ENCODE peak calls at places on chromosomes 12 and 14, in six cellular contexts. E is esophagus squamous epithelium, I is lower leg skin, U is cardiac muscle cell, D is fibroblast of lung, O is hepatocyte. G is an unnamed sample.

GRCh38 chr14:39615352-39615751 is 183.1 kb upstream of the FBXO33 start:
- DNase-seq in U (no peak), O (no peak), E (no peak), D (no peak), I (no peak), G (no peak)

GRCh38 chr12:4280351-4281163 is 7.0 kb downstream of the CCND2 start:
- DNase-seq in U (peak; percentile 25), D (no peak), O (peak; percentile 47), I (no peak), E (no peak), G (no peak)

GRCh38 chr12:123898673-123899072 is 74.0 kb downstream of the CCDC92 start:
- DNase-seq in E (no peak), O (no peak), D (no peak), I (no peak), U (no peak), G (no peak)

GRCh38 chr12:70196732-70197361 is 46.4 kb upstream of the CNOT2 start:
- DNase-seq in I (no peak), D (no peak), E (no peak), U (peak; percentile 61), O (no peak), G (no peak)

GRCh38 chr12:100200450-100201181 is at the start of gene ACTR6:
- DNase-seq in E (peak; percentile 62), I (peak; percentile 98), O (peak; percentile 96), D (peak; percentile 95), U (peak; percentile 97), G (peak; percentile 91)

GRCh38 chr12:123264642-123265041 is 7.0 kb downstream of the CDK2AP1 start:
- DNase-seq in U (no peak), E (no peak), O (no peak), I (no peak), D (no peak), G (no peak)

GRCh38 chr14:99668307-99668997 is 15.6 kb upstream of the CYP46A1 start:
- DNase-seq in U (no peak), O (no peak), E (no peak), D (no peak), I (no peak), G (no peak)

GRCh38 chr12:19967486-19967885 is 400.9 kb upstream of the PDE3A start:
- DNase-seq in U (peak; percentile 95), I (no peak), D (peak; percentile 99), E (no peak), O (peak; percentile 75), G (no peak)

GRCh38 chr12:13973981-13974380 is 7.4 kb downstream of the GRIN2B start:
- DNase-seq in O (no peak), D (no peak), E (no peak), I (no peak), U (no peak), G (no peak)

GRCh38 chr14:50801706-50802105 is 29.3 kb downstream of the NIN start:
- DNase-seq in I (no peak), D (peak; percentile 75), E (no peak), O (no peak), U (no peak), G (no peak)

GRCh38 chr14:21498540-21499526 is 12.3 kb downstream of the METTL3 start:
- DNase-seq in D (peak; percentile 28), I (no peak), O (peak; percentile 76), U (peak; percentile 58), E (no peak), G (no peak)

GRCh38 chr14:97021571-97022171 is 224.5 kb downstream of the VRK1 start:
- DNase-seq in D (no peak), E (no peak), O (peak; percentile 19), I (no peak), U (no peak), G (no peak)

GRCh38 chr12:80268924-80269749 is 169.8 kb downstream of the OTOGL start:
- DNase-seq in D (peak; percentile 92), U (peak; percentile 52), I (no peak), O (no peak), E (no peak), G (no peak)

GRCh38 chr12:4148418-4149056 is 125.0 kb upstream of the CCND2 start:
- DNase-seq in O (no peak), U (no peak), D (no peak), E (peak; percentile 30), I (peak; percentile 91), G (peak; percentile 68)

GRCh38 chr14:61485670-61486069 is 164.3 kb downstream of the PRKCH start:
- DNase-seq in I (no peak), D (no peak), U (no peak), O (no peak), E (no peak), G (no peak)

GRCh38 chr14:51573607-51574006 is 78.1 kb upstream of the FRMD6 start:
- DNase-seq in D (no peak), E (no peak), I (no peak), O (no peak), U (no peak), G (no peak)

GRCh38 chr12:1277905-1278304 is 286.9 kb downstream of the ERC1 start:
- DNase-seq in U (no peak), I (no peak), D (no peak), O (no peak), E (no peak), G (no peak)

GRCh38 chr12:63863658-63864455 is 19.4 kb downstream of the SRGAP1 start:
- DNase-seq in E (no peak), D (no peak), U (peak; percentile 33), I (no peak), O (no peak), G (no peak)

GRCh38 chr14:88312262-88312661 is 10.8 kb downstream of the KCNK10 start:
- DNase-seq in D (no peak), U (no peak), E (no peak), O (no peak), I (no peak), G (no peak)

GRCh38 chr12:113923251-113923650 is 42.9 kb downstream of the RBM19 start:
- DNase-seq in O (no peak), U (no peak), D (no peak), E (no peak), I (no peak), G (no peak)

GRCh38 chr14:103007555-103007954 is 49.8 kb downstream of the CDC42BPB start:
- DNase-seq in I (no peak), E (no peak), U (no peak), D (no peak), O (no peak), G (no peak)

GRCh38 chr12:115203661-115204060 is 519.7 kb upstream of the TBX3 start:
- DNase-seq in I (no peak), E (no peak), O (no peak), D (peak; percentile 82), U (peak; percentile 52), G (no peak)

DNA sequence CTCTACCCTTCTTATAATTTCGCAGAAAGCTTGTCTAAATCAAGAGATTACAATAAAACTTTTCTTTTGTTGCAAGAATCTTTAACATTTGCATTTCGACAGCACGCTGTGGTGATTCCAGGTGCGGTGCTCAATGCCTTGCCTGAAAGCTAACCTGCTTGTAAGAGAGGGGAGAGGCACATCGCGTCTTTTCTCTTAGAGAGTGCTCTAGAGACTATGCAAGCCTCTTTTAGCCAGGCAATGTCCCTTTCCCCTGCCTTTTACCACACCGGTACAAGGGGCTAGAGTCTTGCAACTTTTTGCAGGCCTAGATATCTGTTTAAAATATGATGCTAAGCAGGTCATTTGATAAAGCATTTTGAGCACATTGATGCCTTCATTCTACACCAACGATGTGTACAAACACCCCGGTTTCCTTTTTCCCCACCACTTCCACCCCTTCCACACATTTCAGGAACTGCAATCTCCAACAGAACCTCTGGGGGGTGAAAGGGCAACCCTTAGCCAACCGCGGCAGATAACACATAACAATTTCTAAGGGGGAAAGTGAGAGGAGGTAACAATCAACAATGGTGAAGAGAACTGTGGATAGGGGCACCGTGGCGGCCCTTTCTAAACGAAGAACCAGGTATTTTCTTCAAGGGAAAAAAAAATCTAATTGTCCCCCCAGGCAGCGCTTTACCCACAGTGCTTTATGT is 1.3 kb downstream of the KITLG start:
- DNase-seq in O (peak; percentile 53), E (no peak), I (peak; percentile 83), U (no peak), D (no peak), G (no peak)
- H3K4me3 ChIP-seq in O (peak overlapping the region; percentile 87), E (peak overlapping the region; percentile 67), I (peak overlapping the region; percentile 71), U (peak overlapping the region; percentile 55), D (peak overlapping the region; percentile 91), G (no peak overlapping the region)

DNA sequence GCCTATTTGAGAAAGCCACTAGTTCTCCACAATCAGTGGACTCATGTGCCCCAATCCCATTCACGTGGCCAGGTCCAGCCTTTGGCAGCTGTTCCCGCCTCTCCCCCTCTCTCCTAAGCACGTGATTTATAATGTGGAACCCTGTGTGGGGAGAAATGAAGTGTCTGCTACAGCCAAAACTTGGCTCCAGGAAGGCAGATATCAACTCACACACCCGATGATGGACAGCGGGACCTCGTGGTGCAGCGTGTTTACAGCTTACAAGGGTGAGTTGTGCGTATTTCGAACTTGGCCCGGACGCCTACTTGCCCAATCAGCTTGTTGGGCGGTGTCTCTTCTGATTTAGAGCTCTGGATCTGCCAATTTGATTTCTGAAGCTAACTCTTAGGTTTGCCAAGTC is 38.1 kb upstream of the FAM181A start:
- DNase-seq in I (no peak), O (no peak), U (no peak), E (no peak), D (no peak), G (no peak)
- TF ChIP-seq CTCF in I (no peak), O (no peak), U (no peak), E (no peak), D (no peak), G (no peak)

GRCh38 chr12:132461526-132461925 is 28.4 kb upstream of the FBRSL1 start:
- DNase-seq in U (no peak), D (peak; percentile 33), I (no peak), E (no peak), O (no peak), G (no peak)
- H3K4me3 ChIP-seq in U (no peak overlapping the region), D (no peak overlapping the region), I (no peak overlapping the region), E (no peak overlapping the region), O (no peak overlapping the region), G (no peak overlapping the region)

DNA sequence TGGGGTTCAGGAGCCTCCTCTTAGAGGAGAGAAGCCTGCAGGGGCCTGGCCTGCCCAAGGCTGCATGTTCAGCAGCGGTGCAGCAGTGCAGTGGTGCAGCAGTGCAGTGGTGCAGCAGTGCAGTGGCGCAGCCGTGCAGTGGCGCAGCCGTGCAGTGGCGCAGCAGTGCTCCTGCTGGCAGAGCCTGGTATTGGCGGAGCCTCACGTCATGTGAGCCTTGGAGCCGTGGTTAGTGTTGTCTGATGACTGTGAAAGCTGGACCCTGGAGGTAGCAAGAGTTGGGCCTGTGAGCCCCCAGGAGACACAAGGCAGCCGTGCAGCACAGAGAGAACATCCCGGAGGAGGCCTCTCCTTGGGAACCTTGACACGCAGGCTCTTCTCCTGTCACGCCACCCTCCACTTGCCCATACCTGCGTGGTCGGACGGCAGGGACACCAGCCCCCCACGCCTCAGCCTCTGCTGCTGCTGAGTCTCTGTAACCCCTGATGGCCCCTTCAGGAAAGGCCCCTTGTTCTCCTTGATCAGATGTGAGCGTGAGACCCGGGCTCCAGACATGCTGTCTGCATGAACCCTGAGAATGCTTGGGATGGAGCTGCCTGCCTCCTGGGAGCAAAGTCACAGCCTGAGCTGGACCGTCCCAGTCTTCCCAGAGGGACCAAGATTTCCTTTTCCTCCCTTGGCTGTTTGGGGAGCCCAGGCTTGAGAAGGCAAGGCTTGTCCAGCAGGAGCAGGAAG is 193.7 kb downstream of the KIF26A start:
- DNase-seq in O (peak; percentile 2), E (no peak), U (no peak), D (no peak), I (peak; percentile 76), G (no peak)
- TF ChIP-seq CTCF in O (no peak), E (no peak), U (no peak), D (no peak), I (no peak), G (peak; percentile 36)

G was measured in GM12864.